ENCODE peak calls at places on chromosomes 2 and 18, in eight cellular contexts. X is fibroblast of lung; Z is uterus; B is H9; N is neural progenitor cell; G is HCT116; L is CD8-positive, alpha-beta T cell; W is lower lobe of right lung. E is an unnamed sample.

GRCh38 chr2:149901231-149901859 is 313.8 kb upstream of the MMADHC start:
- DNase-seq in X (no peak), Z (no peak), B (no peak), N (peak; percentile 12), G (no peak), L (no peak), W (no peak), E (no peak)

GRCh38 chr18:3147935-3148554 is 71.7 kb downstream of the MYOM1 start:
- DNase-seq in X (no peak), Z (no peak), B (no peak), N (no peak), G (no peak), L (no peak), W (no peak), E (no peak)

GRCh38 chr2:62784341-62784740 is 78.8 kb downstream of the EHBP1 start:
- DNase-seq in X (no peak), Z (no peak), B (no peak), N (no peak), G (no peak), L (no peak), W (no peak), E (no peak)

GRCh38 chr2:170812716-170813585 is 3.7 kb upstream of the GAD1 start:
- DNase-seq in X (peak; percentile 93), Z (peak; percentile 82), B (peak; percentile 44), N (peak; percentile 94), G (peak; percentile 80), L (no peak), W (no peak), E (peak; percentile 75)

GRCh38 chr2:205721057-205721767 is 38.9 kb downstream of the NRP2 start:
- DNase-seq in X (no peak), Z (no peak), B (peak; percentile 43), N (peak; percentile 75), G (no peak), L (no peak), W (no peak), E (peak; percentile 68)

GRCh38 chr2:190515687-190516086 is 18.8 kb downstream of the NEMP2 start:
- DNase-seq in X (no peak), Z (no peak), B (no peak), N (no peak), G (no peak), L (no peak), W (no peak), E (no peak)

GRCh38 chr2:64646007-64646880 is 7.5 kb downstream of the SERTAD2 start:
- DNase-seq in X (peak; percentile 77), Z (peak; percentile 86), B (peak; percentile 72), N (peak; percentile 83), G (peak; percentile 64), L (peak; percentile 83), W (peak; percentile 89), E (peak; percentile 96)

GRCh38 chr18:3889803-3890202 is 439.8 kb downstream of the TGIF1 start:
- DNase-seq in X (peak; percentile 56), Z (no peak), B (no peak), N (no peak), G (no peak), L (no peak), W (no peak), E (no peak)

GRCh38 chr18:35835366-35835765 is 137.1 kb upstream of the RMP24 start:
- DNase-seq in X (no peak), Z (no peak), B (no peak), N (no peak), G (no peak), L (no peak), W (no peak), E (no peak)

GRCh38 chr2:9422321-9423099 is 818 bp downstream of the ITGB1BP1 start:
- DNase-seq in X (peak; percentile 18), Z (peak; percentile 37), B (peak; percentile 65), N (peak; percentile 47), G (peak; percentile 18), L (peak; percentile 31), W (peak; percentile 59), E (peak; percentile 85)

GRCh38 chr18:56709463-56709862 is 58.3 kb downstream of the WDR7 start:
- DNase-seq in X (peak; percentile 79), Z (no peak), B (no peak), N (no peak), G (peak; percentile 69), L (peak; percentile 2), W (no peak), E (peak; percentile 50)

GRCh38 chr2:159939946-159940345 is 122.5 kb downstream of the PLA2R1 start:
- DNase-seq in X (peak; percentile 51), Z (no peak), B (no peak), N (no peak), G (peak; percentile 6), L (no peak), W (no peak), E (no peak)

GRCh38 chr2:231277962-231278361 is 79.5 kb downstream of the ARMC9 start:
- DNase-seq in X (no peak), Z (no peak), B (no peak), N (no peak), G (no peak), L (no peak), W (no peak), E (no peak)

GRCh38 chr2:112164876-112165275 is 26.7 kb downstream of the FBLN7 start:
- DNase-seq in X (no peak), Z (no peak), B (peak; percentile 14), N (no peak), G (no peak), L (no peak), W (no peak), E (no peak)

GRCh38 chr2:102704531-102704930 is 57.3 kb upstream of the TMEM182 start:
- DNase-seq in X (no peak), Z (no peak), B (peak; percentile 32), N (peak; percentile 6), G (no peak), L (no peak), W (no peak), E (peak; percentile 81)

GRCh38 chr2:14072338-14072737 is 560.2 kb upstream of the LRATD1 start:
- DNase-seq in X (peak; percentile 26), Z (no peak), B (no peak), N (no peak), G (no peak), L (no peak), W (no peak), E (no peak)

GRCh38 chr2:217915706-217916105 is 87.1 kb downstream of the TNS1 start:
- DNase-seq in X (no peak), Z (no peak), B (no peak), N (no peak), G (no peak), L (no peak), W (no peak), E (no peak)

GRCh38 chr2:240226672-240227537 is 86.4 kb upstream of the OTOS start:
- DNase-seq in X (no peak), Z (no peak), B (peak; percentile 16), N (no peak), G (no peak), L (no peak), W (peak; percentile 21), E (peak; percentile 32)

GRCh38 chr2:240225116-240225515 is 84.7 kb upstream of the OTOS start:
- DNase-seq in X (no peak), Z (no peak), B (no peak), N (no peak), G (no peak), L (no peak), W (no peak), E (no peak)

GRCh38 chr2:240227538-240228428 is 87.3 kb upstream of the OTOS start:
- DNase-seq in X (no peak), Z (no peak), B (no peak), N (no peak), G (no peak), L (no peak), W (peak; percentile 27), E (peak; percentile 17)

GRCh38 chr2:240224676-240225075 is 84.2 kb upstream of the OTOS start:
- DNase-seq in X (peak; percentile 31), Z (no peak), B (no peak), N (no peak), G (no peak), L (no peak), W (no peak), E (no peak)

GRCh38 chr2:240225660-240226475 is 85.4 kb upstream of the OTOS start:
- DNase-seq in X (no peak), Z (no peak), B (no peak), N (no peak), G (no peak), L (no peak), W (no peak), E (peak; percentile 29)
- H3K27ac ChIP-seq in X (no peak overlapping the region), Z (no peak overlapping the region), B (no peak overlapping the region), N (no peak overlapping the region), G (no peak overlapping the region), L (no peak overlapping the region), W (no peak overlapping the region), E (no peak overlapping the region)

DNA sequence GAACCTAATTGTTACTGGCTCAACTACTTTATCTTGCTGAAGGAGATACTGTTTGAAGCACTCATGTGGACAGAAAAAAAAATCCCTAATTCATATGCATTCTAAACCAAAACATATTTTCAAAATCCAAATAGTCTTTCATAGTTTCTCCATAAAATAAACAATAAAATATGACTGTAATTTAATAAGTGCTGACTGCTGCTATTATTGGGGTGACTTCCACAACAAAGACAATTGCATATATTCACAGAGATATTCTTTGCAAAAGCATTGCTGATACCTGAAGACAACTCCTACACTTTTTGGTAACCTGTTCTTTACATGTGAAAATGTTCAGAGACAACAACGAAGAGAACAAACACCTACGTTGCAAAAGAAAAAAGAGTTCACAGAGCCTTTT is 73.1 kb upstream of the RPE start:
- DNase-seq in X (no peak), Z (no peak), B (no peak), N (no peak), G (no peak), L (no peak), W (no peak), E (no peak)
- H3K9me3 ChIP-seq in X (no peaks in the 10 kb centered on the region), Z (no peaks in the 10 kb centered on the region), B (no peaks in the 10 kb centered on the region), N (no peaks in the 10 kb centered on the region), G (no peaks in the 10 kb centered on the region), L (no peaks in the 10 kb centered on the region), W (no peaks in the 10 kb centered on the region), E (no peaks in the 10 kb centered on the region)

DNA sequence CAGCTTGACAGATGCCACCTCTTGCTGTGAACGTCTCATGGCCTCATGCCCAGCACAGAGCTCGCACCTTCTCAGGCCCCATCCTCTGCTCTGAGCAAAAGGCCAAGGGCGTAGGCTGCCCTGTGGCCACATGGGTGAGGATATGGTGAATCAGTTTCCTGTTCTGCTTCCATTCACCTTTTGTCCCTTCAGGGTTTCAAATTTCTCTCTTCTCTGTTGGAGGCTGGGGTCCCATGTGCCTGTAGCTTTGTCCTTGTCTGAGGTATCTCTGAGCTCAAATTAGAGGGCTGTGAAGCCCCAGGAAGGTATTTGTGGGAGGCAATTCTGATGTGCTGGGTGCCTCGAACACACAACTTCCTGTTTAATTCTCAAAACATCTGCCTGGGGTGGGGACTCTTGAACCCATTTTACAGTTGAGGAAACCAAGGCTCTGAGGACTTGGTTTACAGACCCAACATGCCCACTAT is 29.0 kb downstream of the ZAP70 start:
- DNase-seq in X (peak; percentile 15), Z (no peak), B (no peak), N (no peak), G (no peak), L (no peak), W (no peak), E (no peak)
- H3K27ac ChIP-seq in X (no peak overlapping the region), Z (no peak overlapping the region), B (no peak overlapping the region), N (no peak overlapping the region), G (no peak overlapping the region), L (peak overlapping the region; percentile 22), W (peak overlapping the region; percentile 4), E (no peak overlapping the region)

DNA sequence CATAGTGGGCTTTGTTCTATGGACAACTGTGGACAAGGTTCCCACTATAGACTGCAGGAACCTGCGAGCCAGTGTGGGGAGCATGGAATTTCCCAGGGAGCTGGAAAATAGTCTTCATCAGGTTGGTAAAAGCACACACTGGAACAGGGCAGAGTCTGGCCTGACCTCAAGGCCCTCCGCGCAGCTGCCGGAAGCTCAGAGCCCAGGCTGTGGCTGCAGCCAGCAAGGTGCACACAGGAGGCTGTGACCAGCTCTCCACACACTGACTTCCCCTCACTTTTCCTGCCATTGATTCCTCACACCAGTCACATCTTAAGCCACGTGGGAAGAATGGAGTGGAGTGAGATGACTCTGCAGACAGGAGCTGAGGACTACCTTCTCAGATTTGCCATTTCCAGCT is 19.1 kb downstream of the MAL start:
- DNase-seq in X (no peak), Z (no peak), B (no peak), N (no peak), G (no peak), L (no peak), W (no peak), E (no peak)
- H3K9me3 ChIP-seq in X (no peaks in the 10 kb centered on the region), Z (no peaks in the 10 kb centered on the region), B (no peaks in the 10 kb centered on the region), N (no peaks in the 10 kb centered on the region), G (no peaks in the 10 kb centered on the region), L (no peaks in the 10 kb centered on the region), W (no peaks in the 10 kb centered on the region), E (no peaks in the 10 kb centered on the region)

E was measured in endodermal cell.